ENCODE peak calls at places on chromosomes 1 and 21, in seven cellular contexts. One of them, this sample, is unnamed.

GRCh38 chr1:234734864-234735263 is 124.9 kb upstream of the IRF2BP2 start:
- DNase-seq in Peyer's patch: no peak
- DNase-seq in A549: no peak
- DNase-seq in naive thymus-derived CD4-positive, alpha-beta T cell: no peak
- DNase-seq in breast epithelium: no peak
- DNase-seq in HepG2: peak
- DNase-seq in body of pancreas: no peak
- DNase-seq in this sample: no peak

GRCh38 chr1:154841384-154841783 is 28.7 kb downstream of the KCNN3 start:
- DNase-seq in Peyer's patch: no peak
- DNase-seq in A549: no peak
- DNase-seq in naive thymus-derived CD4-positive, alpha-beta T cell: no peak
- DNase-seq in breast epithelium: no peak
- DNase-seq in HepG2: no peak
- DNase-seq in body of pancreas: no peak
- DNase-seq in this sample: no peak

GRCh38 chr21:43313221-43313938 is 113.6 kb downstream of the SIK1 start:
- DNase-seq in Peyer's patch: no peak
- DNase-seq in A549: no peak
- DNase-seq in naive thymus-derived CD4-positive, alpha-beta T cell: no peak
- DNase-seq in breast epithelium: no peak
- DNase-seq in HepG2: no peak
- DNase-seq in body of pancreas: no peak
- DNase-seq in this sample: no peak

GRCh38 chr1:50108497-50109073 is at the start of gene ELAVL4:
- DNase-seq in Peyer's patch: no peak
- DNase-seq in A549: no peak
- DNase-seq in naive thymus-derived CD4-positive, alpha-beta T cell: no peak
- DNase-seq in breast epithelium: no peak
- DNase-seq in HepG2: no peak
- DNase-seq in body of pancreas: no peak
- DNase-seq in this sample: no peak

GRCh38 chr1:20593766-20594165 is 4.9 kb downstream of the CDA start:
- DNase-seq in Peyer's patch: no peak
- DNase-seq in A549: no peak
- DNase-seq in naive thymus-derived CD4-positive, alpha-beta T cell: no peak
- DNase-seq in breast epithelium: no peak
- DNase-seq in HepG2: no peak
- DNase-seq in body of pancreas: no peak
- DNase-seq in this sample: no peak

GRCh38 chr1:206050655-206051235 is 2.2 kb upstream of the RHEX start:
- DNase-seq in Peyer's patch: peak
- DNase-seq in A549: no peak
- DNase-seq in naive thymus-derived CD4-positive, alpha-beta T cell: peak
- DNase-seq in breast epithelium: no peak
- DNase-seq in HepG2: no peak
- DNase-seq in body of pancreas: no peak
- DNase-seq in this sample: no peak

GRCh38 chr21:29177800-29178199 is 47.4 kb downstream of the MAP3K7CL start:
- DNase-seq in Peyer's patch: no peak
- DNase-seq in A549: no peak
- DNase-seq in naive thymus-derived CD4-positive, alpha-beta T cell: no peak
- DNase-seq in breast epithelium: no peak
- DNase-seq in HepG2: no peak
- DNase-seq in body of pancreas: no peak
- DNase-seq in this sample: no peak

GRCh38 chr1:47627471-47628370 is 189.9 kb downstream of the FOXD2 start:
- DNase-seq in Peyer's patch: no peak
- DNase-seq in A549: no peak
- DNase-seq in naive thymus-derived CD4-positive, alpha-beta T cell: no peak
- DNase-seq in breast epithelium: peak
- DNase-seq in HepG2: no peak
- DNase-seq in body of pancreas: no peak
- DNase-seq in this sample: no peak

GRCh38 chr1:26161408-26162219 is 2.7 kb downstream of the FAM110D start:
- DNase-seq in Peyer's patch: no peak
- DNase-seq in A549: peak
- DNase-seq in naive thymus-derived CD4-positive, alpha-beta T cell: peak
- DNase-seq in breast epithelium: no peak
- DNase-seq in HepG2: no peak
- DNase-seq in body of pancreas: peak
- DNase-seq in this sample: peak

GRCh38 chr1:217562229-217562878 is 68.5 kb downstream of the GPATCH2 start:
- DNase-seq in Peyer's patch: no peak
- DNase-seq in A549: peak
- DNase-seq in naive thymus-derived CD4-positive, alpha-beta T cell: no peak
- DNase-seq in breast epithelium: no peak
- DNase-seq in HepG2: peak
- DNase-seq in body of pancreas: no peak
- DNase-seq in this sample: no peak

GRCh38 chr1:84303154-84303830 is 1.8 kb downstream of the SAMD13 start:
- DNase-seq in Peyer's patch: no peak
- DNase-seq in A549: no peak
- DNase-seq in naive thymus-derived CD4-positive, alpha-beta T cell: no peak
- DNase-seq in breast epithelium: no peak
- DNase-seq in HepG2: no peak
- DNase-seq in body of pancreas: no peak
- DNase-seq in this sample: no peak

GRCh38 chr1:116956378-116956777 is 45.2 kb upstream of the CD101 start:
- DNase-seq in Peyer's patch: no peak
- DNase-seq in A549: no peak
- DNase-seq in naive thymus-derived CD4-positive, alpha-beta T cell: no peak
- DNase-seq in breast epithelium: no peak
- DNase-seq in HepG2: no peak
- DNase-seq in body of pancreas: no peak
- DNase-seq in this sample: no peak

GRCh38 chr1:23867542-23867952 is 543 bp downstream of the FUCA1 start:
- DNase-seq in Peyer's patch: no peak
- DNase-seq in A549: no peak
- DNase-seq in naive thymus-derived CD4-positive, alpha-beta T cell: no peak
- DNase-seq in breast epithelium: no peak
- DNase-seq in HepG2: no peak
- DNase-seq in body of pancreas: no peak
- DNase-seq in this sample: peak

GRCh38 chr1:23869818-23870217 is 1.7 kb upstream of the FUCA1 start:
- DNase-seq in Peyer's patch: no peak
- DNase-seq in A549: no peak
- DNase-seq in naive thymus-derived CD4-positive, alpha-beta T cell: no peak
- DNase-seq in breast epithelium: no peak
- DNase-seq in HepG2: no peak
- DNase-seq in body of pancreas: no peak
- DNase-seq in this sample: no peak

GRCh38 chr1:23865543-23865930 is 2.6 kb downstream of the FUCA1 start:
- DNase-seq in Peyer's patch: no peak
- DNase-seq in A549: no peak
- DNase-seq in naive thymus-derived CD4-positive, alpha-beta T cell: no peak
- DNase-seq in breast epithelium: peak
- DNase-seq in HepG2: no peak
- DNase-seq in body of pancreas: no peak
- DNase-seq in this sample: no peak

GRCh38 chr1:23868848-23869450 is 859 bp upstream of the FUCA1 start:
- DNase-seq in Peyer's patch: no peak
- DNase-seq in A549: peak
- DNase-seq in naive thymus-derived CD4-positive, alpha-beta T cell: no peak
- DNase-seq in breast epithelium: no peak
- DNase-seq in HepG2: no peak
- DNase-seq in body of pancreas: no peak
- DNase-seq in this sample: no peak

GRCh38 chr1:23867953-23868847 is at the start of gene FUCA1:
- DNase-seq in Peyer's patch: peak
- DNase-seq in A549: peak
- DNase-seq in naive thymus-derived CD4-positive, alpha-beta T cell: peak
- DNase-seq in breast epithelium: peak
- DNase-seq in HepG2: peak
- DNase-seq in body of pancreas: peak
- DNase-seq in this sample: peak
- H3K27ac ChIP-seq in Peyer's patch: peak
- H3K27ac ChIP-seq in A549: peak
- H3K27ac ChIP-seq in naive thymus-derived CD4-positive, alpha-beta T cell: peak
- H3K27ac ChIP-seq in breast epithelium: peak
- H3K27ac ChIP-seq in HepG2: peak
- H3K27ac ChIP-seq in body of pancreas: peak
- H3K27ac ChIP-seq in this sample: peak

GRCh38 chr1:230853736-230854135 is 14.6 kb downstream of the C1orf198 start:
- DNase-seq in Peyer's patch: no peak
- DNase-seq in A549: no peak
- DNase-seq in naive thymus-derived CD4-positive, alpha-beta T cell: no peak
- DNase-seq in breast epithelium: no peak
- DNase-seq in HepG2: no peak
- DNase-seq in body of pancreas: no peak
- DNase-seq in this sample: no peak
- H3K27ac ChIP-seq in Peyer's patch: no peak
- H3K27ac ChIP-seq in A549: no peak
- H3K27ac ChIP-seq in naive thymus-derived CD4-positive, alpha-beta T cell: no peak
- H3K27ac ChIP-seq in breast epithelium: no peak
- H3K27ac ChIP-seq in HepG2: no peak
- H3K27ac ChIP-seq in body of pancreas: no peak
- H3K27ac ChIP-seq in this sample: no peak

DNA sequence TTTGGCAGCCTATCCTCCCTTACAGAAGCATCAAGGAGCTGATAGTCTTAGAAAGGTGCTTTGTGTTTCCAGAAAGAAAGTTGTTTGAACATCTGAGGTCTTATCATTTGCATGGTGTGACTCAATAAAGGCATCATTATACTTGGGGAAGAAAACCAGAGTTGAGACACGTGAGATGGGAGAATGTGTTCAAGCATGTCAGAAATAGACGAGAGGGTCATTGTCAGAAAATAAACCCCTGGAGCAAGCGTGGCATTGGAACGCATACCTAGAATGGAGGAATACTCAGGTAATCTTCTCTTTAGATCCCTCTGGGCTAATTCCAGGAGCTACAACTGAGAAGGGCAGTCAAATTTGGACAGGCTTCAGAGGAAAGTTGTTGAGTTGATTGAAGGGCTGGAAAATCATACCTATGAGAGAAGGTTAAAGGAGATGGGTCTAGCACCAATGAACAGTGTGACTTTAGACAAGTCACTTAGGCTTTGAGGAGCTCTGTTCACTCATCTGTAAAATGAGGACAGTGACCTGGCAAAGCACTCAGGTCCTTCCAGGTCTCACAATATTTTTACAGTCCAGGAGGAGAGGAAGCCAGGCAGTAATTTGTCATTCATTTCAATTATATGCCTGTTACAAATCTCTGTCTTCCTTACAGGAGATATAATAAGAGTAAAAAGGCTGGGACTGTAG is 101.3 kb upstream of the C1orf21 start:
- DNase-seq in Peyer's patch: no peak
- DNase-seq in A549: no peak
- DNase-seq in naive thymus-derived CD4-positive, alpha-beta T cell: no peak
- DNase-seq in breast epithelium: no peak
- DNase-seq in HepG2: no peak
- DNase-seq in body of pancreas: no peak
- DNase-seq in this sample: no peak
- H3K27ac ChIP-seq in Peyer's patch: no peak
- H3K27ac ChIP-seq in A549: no peak
- H3K27ac ChIP-seq in naive thymus-derived CD4-positive, alpha-beta T cell: no peak
- H3K27ac ChIP-seq in breast epithelium: no peak
- H3K27ac ChIP-seq in HepG2: no peak
- H3K27ac ChIP-seq in body of pancreas: no peak
- H3K27ac ChIP-seq in this sample: no peak

GRCh38 chr1:171142081-171142450 is 43.0 kb upstream of the FMO2 start:
- DNase-seq in Peyer's patch: no peak
- DNase-seq in A549: no peak
- DNase-seq in naive thymus-derived CD4-positive, alpha-beta T cell: no peak
- DNase-seq in breast epithelium: peak
- DNase-seq in HepG2: peak
- DNase-seq in body of pancreas: no peak
- DNase-seq in this sample: no peak

GRCh38 chr1:171141336-171142051 is 43.6 kb upstream of the FMO2 start:
- DNase-seq in Peyer's patch: no peak
- DNase-seq in A549: no peak
- DNase-seq in naive thymus-derived CD4-positive, alpha-beta T cell: no peak
- DNase-seq in breast epithelium: peak
- DNase-seq in HepG2: no peak
- DNase-seq in body of pancreas: no peak
- DNase-seq in this sample: peak

GRCh38 chr1:171138973-171139372 is 46.1 kb upstream of the FMO2 start:
- DNase-seq in Peyer's patch: no peak
- DNase-seq in A549: no peak
- DNase-seq in naive thymus-derived CD4-positive, alpha-beta T cell: no peak
- DNase-seq in breast epithelium: no peak
- DNase-seq in HepG2: no peak
- DNase-seq in body of pancreas: no peak
- DNase-seq in this sample: no peak

GRCh38 chr1:171139890-171140289 is 45.2 kb upstream of the FMO2 start:
- DNase-seq in Peyer's patch: no peak
- DNase-seq in A549: no peak
- DNase-seq in naive thymus-derived CD4-positive, alpha-beta T cell: no peak
- DNase-seq in breast epithelium: no peak
- DNase-seq in HepG2: no peak
- DNase-seq in body of pancreas: no peak
- DNase-seq in this sample: no peak

DNA sequence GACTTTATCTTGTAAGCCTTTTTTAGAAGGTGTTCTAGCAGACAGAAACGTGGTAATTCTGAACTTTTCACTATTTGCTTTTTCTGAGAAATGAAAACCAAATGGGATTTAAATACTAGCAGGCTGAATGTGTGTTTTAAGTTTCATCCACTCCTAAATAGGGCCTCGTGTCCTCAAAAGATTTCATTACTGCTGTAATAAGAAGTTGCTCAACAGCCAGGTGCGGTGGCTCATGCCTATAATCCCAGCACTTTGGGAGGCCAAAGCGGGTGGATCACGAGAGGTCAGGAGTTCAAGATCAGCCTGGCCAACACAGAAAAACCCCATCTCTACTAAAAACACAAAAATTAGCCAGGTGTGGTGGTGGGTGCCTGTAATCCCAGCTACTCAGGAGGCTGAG is 44.6 kb upstream of the FMO2 start:
- DNase-seq in Peyer's patch: no peak
- DNase-seq in A549: no peak
- DNase-seq in naive thymus-derived CD4-positive, alpha-beta T cell: no peak
- DNase-seq in breast epithelium: no peak
- DNase-seq in HepG2: no peak
- DNase-seq in body of pancreas: no peak
- DNase-seq in this sample: no peak
- H3K27ac ChIP-seq in Peyer's patch: no peak
- H3K27ac ChIP-seq in A549: no peak
- H3K27ac ChIP-seq in naive thymus-derived CD4-positive, alpha-beta T cell: no peak
- H3K27ac ChIP-seq in breast epithelium: peak
- H3K27ac ChIP-seq in HepG2: no peak
- H3K27ac ChIP-seq in body of pancreas: peak
- H3K27ac ChIP-seq in this sample: peak

GRCh38 chr1:54814148-54814498 is 13.0 kb upstream of the TTC22 start:
- DNase-seq in Peyer's patch: peak
- DNase-seq in A549: no peak
- DNase-seq in naive thymus-derived CD4-positive, alpha-beta T cell: no peak
- DNase-seq in breast epithelium: peak
- DNase-seq in HepG2: no peak
- DNase-seq in body of pancreas: no peak
- DNase-seq in this sample: peak
- H3K27ac ChIP-seq in Peyer's patch: peak
- H3K27ac ChIP-seq in A549: no peak
- H3K27ac ChIP-seq in naive thymus-derived CD4-positive, alpha-beta T cell: no peak
- H3K27ac ChIP-seq in breast epithelium: no peak
- H3K27ac ChIP-seq in HepG2: no peak
- H3K27ac ChIP-seq in body of pancreas: no peak
- H3K27ac ChIP-seq in this sample: no peak

DNA sequence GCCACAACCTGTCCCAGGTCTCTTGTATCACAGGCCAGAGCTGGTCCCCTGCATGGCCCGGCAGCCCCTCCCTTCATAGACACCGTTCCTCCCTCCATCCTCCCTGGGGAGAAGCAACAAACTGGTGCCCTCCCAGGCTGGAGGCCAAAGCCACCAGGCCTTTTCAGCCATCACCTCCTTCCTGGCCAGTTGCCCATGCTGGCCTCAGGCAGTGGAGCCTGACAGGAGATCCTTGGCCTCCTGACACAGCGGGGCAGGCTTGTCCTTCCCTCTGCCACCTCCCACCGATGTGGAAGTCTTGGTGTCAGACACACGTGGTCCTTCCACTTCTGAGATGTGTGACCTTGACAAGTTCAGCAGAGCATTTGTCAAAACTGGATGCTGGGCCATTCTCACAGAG is 206.0 kb downstream of the HIVEP3 start:
- DNase-seq in Peyer's patch: no peak
- DNase-seq in A549: no peak
- DNase-seq in naive thymus-derived CD4-positive, alpha-beta T cell: no peak
- DNase-seq in breast epithelium: peak
- DNase-seq in HepG2: no peak
- DNase-seq in body of pancreas: no peak
- DNase-seq in this sample: no peak
- H3K27ac ChIP-seq in Peyer's patch: no peak
- H3K27ac ChIP-seq in A549: no peak
- H3K27ac ChIP-seq in naive thymus-derived CD4-positive, alpha-beta T cell: no peak
- H3K27ac ChIP-seq in breast epithelium: no peak
- H3K27ac ChIP-seq in HepG2: no peak
- H3K27ac ChIP-seq in body of pancreas: no peak
- H3K27ac ChIP-seq in this sample: no peak

This sample was measured in hepatocyte.